ENCODE peak calls at places on chromosomes 5 and 9, in seven cellular contexts. D, T, G, N, V, H and U are unnamed samples.

GRCh38 chr9:92740446-92740961 is 24.1 kb downstream of the BICD2 start:
- DNase-seq in D (no peak), T (no peak), G (no peak), N (no peak), V (peak; percentile 65), H (no peak), U (no peak)

GRCh38 chr5:53545744-53546143 is 14.7 kb upstream of the NDUFS4 start:
- DNase-seq in D (no peak), T (no peak), G (no peak), N (no peak), V (no peak), H (no peak), U (no peak)

GRCh38 chr5:41636605-41637004 is 126.2 kb upstream of the PLCXD3 start:
- DNase-seq in D (peak; percentile 22), T (no peak), G (peak; percentile 48), N (no peak), V (no peak), H (no peak), U (no peak)

GRCh38 chr5:53882637-53883036 is 322.2 kb downstream of the NDUFS4 start:
- DNase-seq in D (no peak), T (no peak), G (no peak), N (no peak), V (no peak), H (no peak), U (no peak)

GRCh38 chr5:64619609-64620008 is 70.7 kb upstream of the SHISAL2B start:
- DNase-seq in D (no peak), T (no peak), G (no peak), N (no peak), V (no peak), H (no peak), U (no peak)

GRCh38 chr9:79390077-79390673 is 181.6 kb upstream of the TLE4 start:
- DNase-seq in D (no peak), T (no peak), G (no peak), N (no peak), V (no peak), H (no peak), U (no peak)

GRCh38 chr5:97245371-97245770 is 62.3 kb upstream of the RIOK2 start:
- DNase-seq in D (no peak), T (no peak), G (no peak), N (no peak), V (no peak), H (no peak), U (no peak)

GRCh38 chr5:15214010-15214409 is 286.0 kb upstream of the FBXL7 start:
- DNase-seq in D (no peak), T (no peak), G (no peak), N (no peak), V (no peak), H (no peak), U (no peak)

GRCh38 chr5:157961176-157961575 is 102.2 kb upstream of the CLINT1 start:
- DNase-seq in D (no peak), T (no peak), G (no peak), N (no peak), V (no peak), H (no peak), U (no peak)

GRCh38 chr9:12719431-12719830 is 26.2 kb downstream of the TYRP1 start:
- DNase-seq in D (peak; percentile 24), T (no peak), G (peak; percentile 58), N (no peak), V (no peak), H (no peak), U (no peak)

GRCh38 chr5:112885001-112885400 is 23.9 kb downstream of the SRP19 start:
- DNase-seq in D (no peak), T (peak; percentile 31), G (no peak), N (peak; percentile 63), V (no peak), H (no peak), U (no peak)

GRCh38 chr9:81546498-81546897 is 142.8 kb downstream of the TLE1 start:
- DNase-seq in D (no peak), T (no peak), G (no peak), N (no peak), V (no peak), H (no peak), U (no peak)

GRCh38 chr9:32426278-32426939 is 42.0 kb downstream of the ACO1 start:
- DNase-seq in D (no peak), T (peak; percentile 20), G (peak; percentile 28), N (peak; percentile 68), V (no peak), H (no peak), U (no peak)

GRCh38 chr9:18457498-18457897 is 16.5 kb upstream of the ADAMTSL1 start:
- DNase-seq in D (no peak), T (no peak), G (no peak), N (no peak), V (no peak), H (no peak), U (no peak)

GRCh38 chr5:177511181-177511580 is 1.6 kb upstream of the DOK3 start:
- DNase-seq in D (no peak), T (no peak), G (no peak), N (no peak), V (peak; percentile 73), H (no peak), U (no peak)

GRCh38 chr9:107492381-107492780 is 2.8 kb upstream of the KLF4 start:
- DNase-seq in D (no peak), T (no peak), G (no peak), N (no peak), V (no peak), H (no peak), U (no peak)

GRCh38 chr9:98831636-98832035 is 24.2 kb downstream of the GALNT12 start:
- DNase-seq in D (no peak), T (no peak), G (no peak), N (no peak), V (no peak), H (no peak), U (no peak)

GRCh38 chr5:74262810-74263209 is 377.7 kb downstream of the ENC1 start:
- DNase-seq in D (no peak), T (no peak), G (no peak), N (no peak), V (no peak), H (no peak), U (no peak)

GRCh38 chr5:9546973-9547947 is 1.4 kb upstream of the SEMA5A start:
- DNase-seq in D (no peak), T (no peak), G (no peak), N (no peak), V (peak; percentile 80), H (peak; percentile 18), U (no peak)
- H3K4me1 ChIP-seq in D (no peaks in the 10 kb centered on the region), T (peaks cover 23% of the 10 kb centered on the region), G (peaks cover 15% of the 10 kb centered on the region), N (peaks cover 38% of the 10 kb centered on the region), V (no peaks in the 10 kb centered on the region), H (peaks cover 11% of the 10 kb centered on the region), U (no peaks in the 10 kb centered on the region)

DNA sequence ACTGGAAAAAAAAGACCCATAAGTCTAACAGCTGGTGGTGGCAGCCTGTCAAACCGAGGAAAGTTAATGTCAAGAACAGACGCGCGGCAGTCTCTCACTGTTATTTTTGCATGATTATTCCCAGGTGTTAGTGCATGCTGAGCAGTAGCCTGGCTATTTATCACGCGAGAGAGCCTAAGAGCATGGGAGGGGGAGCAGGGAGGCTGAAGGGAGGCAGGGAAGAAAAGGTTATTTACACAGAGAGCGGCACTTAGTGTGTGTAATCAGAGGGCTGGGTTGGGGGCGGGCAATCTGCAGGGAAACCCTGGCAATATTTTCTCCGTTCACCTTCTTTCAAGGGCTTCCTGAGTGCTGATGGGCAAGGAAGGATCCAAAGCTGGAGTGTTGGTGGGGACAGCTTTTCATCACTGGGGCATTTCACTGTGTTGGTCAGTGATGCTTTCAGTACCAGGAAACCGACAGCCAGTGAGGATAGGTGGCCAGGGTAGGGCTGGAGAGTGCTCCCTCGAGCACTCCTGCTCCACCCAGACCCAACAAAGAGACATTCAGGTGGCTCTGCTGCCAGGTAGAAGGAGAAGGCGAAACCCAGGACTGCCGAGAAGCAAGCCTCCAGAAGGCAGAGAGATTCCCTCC is 39.6 kb downstream of the ZNF608 start:
- DNase-seq in D (no peak), T (no peak), G (no peak), N (peak; percentile 52), V (no peak), H (peak; percentile 68), U (peak; percentile 62)
- H3K4me1 ChIP-seq in D (no peaks in the 10 kb centered on the region), T (peaks cover 36% of the 10 kb centered on the region), G (no peaks in the 10 kb centered on the region), N (peaks cover 66% of the 10 kb centered on the region), V (peaks cover 7% of the 10 kb centered on the region), H (peaks cover 67% of the 10 kb centered on the region), U (peaks cover 62% of the 10 kb centered on the region)

GRCh38 chr5:151775025-151775606 is 3.4 kb downstream of the G3BP1 start:
- DNase-seq in D (no peak), T (no peak), G (no peak), N (no peak), V (no peak), H (no peak), U (no peak)
- H3K4me1 ChIP-seq in D (peaks cover 23% of the 10 kb centered on the region), T (peaks cover 66% of the 10 kb centered on the region), G (peaks cover 46% of the 10 kb centered on the region), N (peaks cover 76% of the 10 kb centered on the region), V (no peaks in the 10 kb centered on the region), H (peaks cover 75% of the 10 kb centered on the region), U (peaks cover 75% of the 10 kb centered on the region)

DNA sequence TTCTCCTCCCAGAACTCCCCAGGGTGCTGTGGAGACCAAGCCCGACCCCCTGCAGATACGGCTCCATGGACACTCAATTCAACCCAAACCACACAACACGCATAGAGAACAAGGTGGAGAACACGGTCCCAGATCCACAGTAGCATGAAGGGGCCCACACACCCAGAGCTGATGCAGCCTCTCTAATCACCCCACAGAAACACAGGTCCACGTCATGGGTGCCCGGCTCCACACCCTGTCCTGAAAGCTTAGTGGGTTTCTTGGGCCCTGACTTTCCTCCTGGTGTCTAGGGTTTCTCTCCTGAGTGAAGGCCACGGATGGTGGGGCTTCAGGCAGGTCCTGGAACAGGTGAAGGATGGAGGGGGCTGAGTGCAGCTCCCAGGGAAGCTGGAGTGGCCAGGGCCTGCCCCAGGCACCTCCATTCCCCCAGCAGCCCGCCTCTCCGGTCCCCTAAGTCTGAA is 1.5 kb upstream of the SLC23A1 start:
- DNase-seq in D (no peak), T (no peak), G (no peak), N (no peak), V (no peak), H (no peak), U (no peak)
- H3K4me1 ChIP-seq in D (peaks cover 6% of the 10 kb centered on the region), T (peaks cover 5% of the 10 kb centered on the region), G (peaks cover 59% of the 10 kb centered on the region), N (peaks cover 54% of the 10 kb centered on the region), V (no peaks in the 10 kb centered on the region), H (peaks cover 36% of the 10 kb centered on the region), U (peaks cover 12% of the 10 kb centered on the region)

GRCh38 chr5:14039576-14039975 is 95.1 kb upstream of the DNAH5 start:
- DNase-seq in D (no peak), T (no peak), G (peak; percentile 41), N (no peak), V (no peak), H (no peak), U (no peak)
- H3K4me1 ChIP-seq in D (peaks cover 62% of the 10 kb centered on the region), T (peaks cover 6% of the 10 kb centered on the region), G (peaks cover 51% of the 10 kb centered on the region), N (peaks cover 37% of the 10 kb centered on the region), V (no peaks in the 10 kb centered on the region), H (peaks cover 25% of the 10 kb centered on the region), U (peaks cover 15% of the 10 kb centered on the region)

DNA sequence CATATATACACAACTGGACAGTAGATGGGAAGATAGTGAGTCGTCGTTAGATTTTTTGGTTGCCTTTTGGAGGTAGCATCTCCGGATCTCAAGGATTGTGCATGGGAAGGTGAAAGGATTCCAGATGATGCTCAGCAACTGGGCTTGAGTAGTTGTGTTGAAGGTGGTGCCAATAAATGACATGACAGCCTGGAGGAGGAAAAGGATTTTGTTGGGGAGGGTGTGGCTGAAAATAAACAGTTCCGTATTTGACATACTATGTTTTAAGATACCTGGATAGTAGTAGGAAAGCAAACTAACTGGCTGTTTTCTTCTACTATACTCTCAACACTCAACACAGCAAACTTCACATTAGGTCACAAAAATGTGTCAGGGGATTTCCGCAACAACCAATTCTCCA is 62.4 kb downstream of the SREK1 start:
- DNase-seq in D (no peak), T (no peak), G (no peak), N (no peak), V (no peak), H (no peak), U (no peak)
- H3K4me1 ChIP-seq in D (peaks cover 25% of the 10 kb centered on the region), T (no peaks in the 10 kb centered on the region), G (peaks cover 13% of the 10 kb centered on the region), N (no peaks in the 10 kb centered on the region), V (no peaks in the 10 kb centered on the region), H (no peaks in the 10 kb centered on the region), U (no peaks in the 10 kb centered on the region)